ENCODE peak calls at places on chromosomes 13 and 19, in eight cellular contexts. X is colonic mucosa, H is suprapubic skin, S is fibroblast of lung, Z is adrenal gland, D is uterus, A is heart right ventricle, L is pancreas. G is an unnamed sample.

GRCh38 chr13:39091586-39091985 is 53.3 kb downstream of the NHLRC3 start:
- DNase-seq in L (no peak), Z (no peak), H (no peak), S (no peak), X (no peak), A (no peak), D (no peak), G (no peak)

GRCh38 chr19:38734426-38735256 is 9.6 kb downstream of the CAPN12 start:
- DNase-seq in H (no peak), S (peak; percentile 30), D (peak; percentile 35), L (peak; percentile 27), X (peak; percentile 59), A (no peak), Z (peak; percentile 50), G (no peak)

GRCh38 chr13:39023316-39023715 is 14.6 kb downstream of the PROSER1 start:
- DNase-seq in Z (no peak), X (no peak), H (no peak), A (no peak), D (no peak), L (no peak), S (no peak), G (no peak)

GRCh38 chr13:102922184-102922583 is 76.4 kb downstream of the ERCC5 start:
- DNase-seq in D (no peak), H (no peak), A (no peak), L (no peak), X (no peak), S (no peak), Z (no peak), G (no peak)

GRCh38 chr13:111115051-111115840 is at the start of gene ARHGEF7:
- DNase-seq in A (no peak), D (peak; percentile 45), X (no peak), Z (peak; percentile 22), L (no peak), S (peak; percentile 7), H (no peak), G (no peak)

GRCh38 chr19:48292798-48293197 is 22.9 kb downstream of the ZNF114 start:
- DNase-seq in D (no peak), A (no peak), X (no peak), L (no peak), Z (no peak), S (peak; percentile 91), H (no peak), G (no peak)

GRCh38 chr13:107422421-107422820 is 792.9 kb downstream of the LIG4 start:
- DNase-seq in H (no peak), L (no peak), Z (no peak), A (no peak), S (no peak), D (no peak), X (no peak), G (no peak)

GRCh38 chr19:46601318-46602224 is at the start of gene CALM3:
- DNase-seq in Z (no peak), S (no peak), H (no peak), L (no peak), D (no peak), A (no peak), X (no peak), G (no peak)

GRCh38 chr13:22081430-22081829 is 410.6 kb downstream of the FGF9 start:
- DNase-seq in S (no peak), L (no peak), X (no peak), H (no peak), Z (no peak), A (no peak), D (no peak), G (no peak)

GRCh38 chr13:113947321-113948033 is 26.4 kb downstream of the C13orf46 start:
- DNase-seq in H (no peak), D (peak; percentile 82), Z (peak; percentile 76), L (peak; percentile 55), X (peak; percentile 58), S (no peak), A (peak; percentile 48), G (no peak)

GRCh38 chr13:68719815-68720214 is 1387.8 kb upstream of the ATXN8OS start:
- DNase-seq in S (no peak), D (no peak), Z (no peak), H (no peak), L (no peak), X (no peak), A (no peak), G (no peak)

GRCh38 chr13:21458457-21458815 is 667 bp downstream of the ZDHHC20 start:
- DNase-seq in H (no peak), L (peak; percentile 50), S (no peak), Z (peak; percentile 50), D (peak; percentile 28), X (peak; percentile 76), A (peak; percentile 23), G (no peak)

GRCh38 chr19:49678970-49679831 is 2.1 kb downstream of the PRMT1 start:
- DNase-seq in A (no peak), H (no peak), Z (no peak), S (no peak), D (no peak), L (no peak), X (no peak), G (no peak)

GRCh38 chr19:33339750-33340029 is 33.8 kb upstream of the CEBPG start:
- DNase-seq in A (no peak), X (no peak), D (no peak), Z (no peak), S (no peak), H (no peak), L (no peak), G (no peak)

GRCh38 chr19:29667390-29667783 is 2.1 kb downstream of the PLEKHF1 start:
- DNase-seq in S (no peak), D (no peak), L (no peak), Z (no peak), A (no peak), H (no peak), X (no peak), G (no peak)

GRCh38 chr19:29665215-29665825 is at the start of gene PLEKHF1:
- DNase-seq in D (peak; percentile 93), S (peak; percentile 62), H (peak; percentile 93), L (peak; percentile 84), X (peak; percentile 92), A (peak; percentile 89), Z (peak; percentile 85), G (no peak)

GRCh38 chr19:29667941-29668340 is 2.7 kb downstream of the PLEKHF1 start:
- DNase-seq in S (no peak), H (no peak), D (no peak), Z (no peak), L (no peak), X (no peak), A (no peak), G (no peak)

GRCh38 chr19:29665826-29666633 is 769 bp downstream of the PLEKHF1 start:
- DNase-seq in S (peak; percentile 66), A (peak; percentile 58), X (peak; percentile 45), Z (peak; percentile 66), D (peak; percentile 68), H (no peak), L (no peak), G (no peak)

GRCh38 chr19:29666634-29667389 is 1.6 kb downstream of the PLEKHF1 start:
- DNase-seq in A (peak; percentile 83), Z (peak; percentile 74), S (peak; percentile 70), H (no peak), L (no peak), D (peak; percentile 87), X (peak; percentile 58), G (no peak)
- TF ChIP-seq CTCF in A (no peak), Z (no peak), S (no peak), H (no peak), L (no peak), D (no peak), X (no peak), G (no peak)

DNA sequence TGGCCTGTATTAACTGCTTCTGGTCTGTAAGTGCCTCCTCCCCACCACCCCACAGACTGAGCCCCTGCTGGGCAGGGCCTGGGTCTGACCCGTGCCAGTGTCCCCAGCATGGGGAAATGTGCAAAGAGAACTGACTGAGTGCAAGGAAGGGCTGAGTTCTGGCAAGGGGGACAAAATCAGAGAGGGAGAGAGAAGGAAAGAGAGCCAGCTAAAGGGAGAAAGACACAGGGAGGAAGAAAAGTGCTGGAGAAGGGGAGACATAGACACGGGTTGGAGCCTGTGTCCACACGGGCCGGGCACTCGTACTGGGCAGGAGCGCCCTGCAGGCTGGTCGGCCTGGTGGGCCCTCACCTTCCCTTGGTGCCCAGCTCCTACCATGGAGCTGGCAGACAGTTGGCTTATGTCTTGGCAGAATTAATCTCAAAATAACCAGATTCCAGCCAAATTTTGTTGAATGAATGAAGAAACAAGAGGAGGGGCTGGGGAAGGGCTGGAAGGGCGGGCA is 1.2 kb downstream of the NKG7 start:
- DNase-seq in D (no peak), X (no peak), S (no peak), Z (no peak), H (no peak), A (no peak), L (no peak), G (no peak)
- H3K27ac ChIP-seq in D (no peak overlapping the region), X (no peak overlapping the region), S (no peak overlapping the region), Z (no peak overlapping the region), H (no peak overlapping the region), A (no peak overlapping the region), L (no peak overlapping the region), G (no peak overlapping the region)

DNA sequence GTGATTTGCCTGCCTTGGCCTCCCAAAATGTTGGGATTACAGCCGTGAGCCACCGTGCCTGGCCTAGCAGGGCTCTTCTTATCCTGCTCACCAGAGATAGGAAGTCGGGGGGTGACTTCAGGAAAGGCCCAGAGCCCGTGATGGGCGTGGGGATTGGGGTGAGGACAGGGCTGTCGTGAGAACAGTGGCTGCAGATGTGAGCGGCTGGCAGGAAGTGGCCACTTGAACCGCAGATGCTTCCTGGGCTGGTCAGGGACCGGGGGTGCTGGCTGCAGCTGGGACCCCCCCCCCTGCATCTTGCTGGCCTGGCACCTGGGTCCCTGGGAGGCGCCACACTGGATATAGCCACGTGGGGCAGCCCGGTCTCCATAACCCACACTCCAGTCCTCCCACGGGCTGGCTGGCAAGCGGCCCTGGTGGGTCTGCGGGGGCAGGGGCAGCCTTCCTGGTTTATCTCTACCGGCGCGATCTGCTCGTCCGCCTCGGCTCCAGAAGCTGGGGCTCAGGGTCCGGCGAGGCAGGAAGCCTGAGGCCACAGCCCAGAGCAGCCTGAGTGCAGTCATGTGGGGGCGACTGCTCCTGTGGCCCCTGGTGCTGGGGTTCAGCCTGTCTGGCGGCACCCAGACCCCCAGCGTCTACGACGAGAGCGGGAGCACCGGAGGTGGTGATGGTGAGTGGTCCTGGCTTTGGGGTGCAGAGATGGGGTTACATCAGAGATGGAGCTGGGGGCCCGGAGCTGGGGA is at the start of gene F2RL3:
- DNase-seq in A (peak; percentile 58), H (peak; percentile 76), D (peak; percentile 70), S (no peak), Z (peak; percentile 72), L (no peak), X (peak; percentile 56), G (no peak)
- TF ChIP-seq CTCF in A (no peak), H (no peak), D (no peak), S (no peak), Z (no peak), L (no peak), X (no peak), G (no peak)

GRCh38 chr19:1232231-1232637 is 5.6 kb downstream of the CBARP start:
- DNase-seq in H (no peak), D (no peak), A (no peak), L (no peak), Z (no peak), X (no peak), S (no peak), G (no peak)
- H3K27ac ChIP-seq in H (no peak overlapping the region), D (no peak overlapping the region), A (peak overlapping the region; percentile 16), L (peak overlapping the region; percentile 51), Z (peak overlapping the region; percentile 57), X (no peak overlapping the region), S (peak overlapping the region; percentile 56), G (peak overlapping the region; percentile 46)